ENCODE peak calls at places on chromosomes 16 and 17, in eight cellular contexts. N, L, O, K, H, T, G and X are unnamed samples. For H3K9me3, the result is how much of the 10 kb centered on the place peaks cover.

GRCh38 chr16:89651584-89651983 is 5.9 kb downstream of the CHMP1A start:
- DNase-seq in N (no peak), H (no peak), T (no peak), K (no peak), O (no peak), G (no peak), L (no peak), X (no peak)

GRCh38 chr16:70320121-70320520 is 21.1 kb downstream of the DDX19B start:
- DNase-seq in T (no peak), O (no peak), K (no peak), L (no peak), H (peak), N (no peak), G (no peak), X (no peak)

GRCh38 chr16:29649560-29650494 is 13.2 kb upstream of the SPN start:
- DNase-seq in L (no peak), K (no peak), G (no peak), O (no peak), H (no peak), T (no peak), N (no peak), X (no peak)

GRCh38 chr17:81388612-81389367 is 6.5 kb upstream of the BAHCC1 start:
- DNase-seq in O (no peak), H (no peak), G (no peak), L (no peak), K (peak), N (no peak), T (peak), X (no peak)

GRCh38 chr17:68627956-68628355 is 26.8 kb upstream of the FAM20A start:
- DNase-seq in O (no peak), N (no peak), T (peak), L (no peak), G (no peak), H (no peak), K (peak), X (no peak)

GRCh38 chr16:69796285-69797118 is 34.4 kb downstream of the WWP2 start:
- DNase-seq in L (no peak), T (no peak), H (peak), K (peak), G (peak), N (no peak), O (peak), X (no peak)

GRCh38 chr16:88570691-88571092 is 489 bp downstream of the ZC3H18 start:
- DNase-seq in L (no peak), O (no peak), H (no peak), T (no peak), K (peak), G (no peak), N (no peak), X (peak)

GRCh38 chr17:70187383-70187782 is 18.1 kb downstream of the KCNJ2 start:
- DNase-seq in G (no peak), N (no peak), L (no peak), K (no peak), T (no peak), O (no peak), H (no peak), X (no peak)

GRCh38 chr17:50522766-50523165 is 9.8 kb upstream of the EPN3 start:
- DNase-seq in T (no peak), H (no peak), L (no peak), O (no peak), K (no peak), G (no peak), N (no peak), X (no peak)

GRCh38 chr16:81556715-81557284 is 112.2 kb downstream of the CMIP start:
- DNase-seq in T (no peak), O (no peak), L (peak), G (no peak), N (no peak), H (no peak), K (no peak), X (no peak)

GRCh38 chr16:53991181-53992056 is 287.5 kb downstream of the FTO start:
- DNase-seq in N (no peak), G (no peak), O (peak), T (no peak), L (no peak), K (no peak), H (no peak), X (no peak)

GRCh38 chr17:44038604-44039007 is 23.8 kb upstream of the TMEM101 start:
- DNase-seq in N (no peak), H (no peak), K (no peak), G (no peak), T (no peak), L (no peak), O (no peak), X (no peak)

GRCh38 chr16:4371481-4372314 is at the start of gene VASN:
- DNase-seq in N (peak), G (peak), L (peak), H (peak), K (peak), T (peak), O (peak), X (peak)

GRCh38 chr16:14511798-14512131 is 118.3 kb downstream of the PARN start:
- DNase-seq in K (no peak), G (no peak), H (no peak), T (no peak), N (no peak), O (no peak), L (no peak), X (no peak)

GRCh38 chr17:2177235-2177811 is 122.4 kb downstream of the HIC1 start:
- DNase-seq in N (no peak), G (no peak), T (no peak), O (no peak), K (no peak), L (no peak), H (no peak), X (no peak)

GRCh38 chr16:55672471-55672870 is 16.7 kb downstream of the SLC6A2 start:
- DNase-seq in H (no peak), K (no peak), N (peak), O (peak), G (no peak), L (peak), T (no peak), X (no peak)

GRCh38 chr16:5557966-5558365 is 460.4 kb upstream of the EEF2KMT start:
- DNase-seq in T (no peak), G (no peak), O (no peak), K (no peak), N (no peak), L (no peak), H (no peak), X (no peak)

GRCh38 chr16:29705030-29705429 is 26.1 kb downstream of the QPRT start:
- DNase-seq in K (no peak), G (no peak), H (no peak), L (no peak), O (no peak), N (no peak), T (no peak), X (no peak)

GRCh38 chr16:2205967-2206313 is 686 bp downstream of the MLST8 start:
- DNase-seq in O (no peak), N (no peak), T (peak), G (no peak), L (no peak), H (no peak), K (no peak), X (no peak)

GRCh38 chr16:2857451-2858244 is at the start of gene PRSS22:
- DNase-seq in G (no peak), T (no peak), K (no peak), O (peak), H (no peak), N (no peak), L (no peak), X (no peak)

GRCh38 chr16:15611610-15612009 is 31.3 kb downstream of the MARF1 start:
- DNase-seq in O (no peak), N (no peak), K (no peak), H (no peak), T (no peak), G (no peak), L (no peak), X (no peak)

GRCh38 chr17:71866095-71866494 is 254.7 kb upstream of the SOX9 start:
- DNase-seq in L (no peak), O (no peak), H (no peak), K (no peak), G (no peak), T (no peak), N (no peak), X (no peak)

GRCh38 chr17:40323731-40324650 is 15.0 kb downstream of the RARA start:
- DNase-seq in H (peak), O (peak), L (peak), G (peak), N (no peak), K (no peak), T (peak), X (peak)

GRCh38 chr17:45291170-45291805 is 25.5 kb downstream of the MAP3K14 start:
- DNase-seq in O (peak), N (no peak), G (no peak), L (no peak), T (no peak), H (no peak), K (no peak), X (no peak)

GRCh38 chr17:6711081-6711674 is 2.0 kb downstream of the SLC13A5 start:
- DNase-seq in H (no peak), N (no peak), L (peak), K (no peak), G (no peak), T (peak), O (no peak), X (no peak)

GRCh38 chr16:28098959-28099945 is 35.7 kb upstream of the GSG1L start:
- DNase-seq in G (no peak), L (peak), K (no peak), H (no peak), N (no peak), O (no peak), T (peak), X (no peak)

GRCh38 chr16:10886739-10887269 is 9.8 kb downstream of the CIITA start:
- DNase-seq in T (no peak), O (no peak), L (peak), H (no peak), N (no peak), K (no peak), G (no peak), X (no peak)

GRCh38 chr16:81519298-81520150 is 74.9 kb downstream of the CMIP start:
- DNase-seq in O (no peak), L (no peak), N (no peak), K (no peak), H (no peak), G (no peak), T (no peak), X (no peak)

GRCh38 chr17:51813784-51814174 is 344.7 kb downstream of the CA10 start:
- DNase-seq in G (no peak), O (no peak), K (no peak), N (no peak), L (no peak), T (no peak), H (no peak), X (no peak)

GRCh38 chr17:77032929-77033328 is 107.8 kb upstream of the SEC14L1 start:
- DNase-seq in K (no peak), O (no peak), G (no peak), L (no peak), T (no peak), N (no peak), H (no peak), X (no peak)

GRCh38 chr16:35452471-35452870 is 1993.1 kb downstream of the TP53TG3F start:
- DNase-seq in O (no peak), N (no peak), H (no peak), T (no peak), K (no peak), G (no peak), L (no peak), X (no peak)

GRCh38 chr16:27402964-27403600 is 1.1 kb downstream of the IL21R start:
- DNase-seq in L (no peak), T (no peak), H (no peak), K (no peak), G (no peak), N (no peak), O (no peak), X (peak)

GRCh38 chr16:86022381-86022960 is 123.5 kb downstream of the IRF8 start:
- DNase-seq in L (peak), K (peak), G (no peak), T (no peak), H (peak), N (no peak), O (no peak), X (no peak)

DNA sequence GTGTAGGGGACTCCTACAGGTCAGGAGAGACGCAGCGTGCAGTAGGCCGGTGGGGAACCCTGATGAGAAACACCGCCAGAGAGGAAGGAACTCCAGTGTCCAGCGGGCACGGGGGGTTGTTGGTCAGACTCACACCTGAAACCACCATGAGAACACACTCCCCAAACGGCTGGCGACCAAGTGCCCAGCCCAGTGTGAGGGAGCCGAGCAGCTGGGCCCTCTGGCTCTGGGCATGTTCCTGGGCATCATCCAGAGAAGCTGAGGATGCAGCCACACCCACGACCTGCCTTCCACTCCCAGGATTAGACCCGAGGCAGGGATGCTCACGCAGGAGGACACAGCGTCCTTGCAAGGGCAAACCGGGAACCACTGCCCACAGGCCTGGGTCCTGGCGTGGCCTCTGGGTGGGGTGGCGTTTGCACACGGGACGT is 108.3 kb upstream of the ZNF750 start:
- DNase-seq in H (peak), G (no peak), N (no peak), L (peak), T (peak), K (no peak), O (no peak), X (no peak)
- H3K9me3 ChIP-seq in H (under half), G (under half), N (under half), L (under half), T (under half), K (under half), O (under half), X (under half)

GRCh38 chr17:22128723-22129122 is 436.4 kb downstream of the KCNJ18 start:
- DNase-seq in G (no peak), O (no peak), L (no peak), H (no peak), K (no peak), N (no peak), T (no peak), X (no peak)
- H3K9me3 ChIP-seq in G (under half), O (under half), L (under half), H (under half), K (under half), N (under half), T (under half), X (under half)

DNA sequence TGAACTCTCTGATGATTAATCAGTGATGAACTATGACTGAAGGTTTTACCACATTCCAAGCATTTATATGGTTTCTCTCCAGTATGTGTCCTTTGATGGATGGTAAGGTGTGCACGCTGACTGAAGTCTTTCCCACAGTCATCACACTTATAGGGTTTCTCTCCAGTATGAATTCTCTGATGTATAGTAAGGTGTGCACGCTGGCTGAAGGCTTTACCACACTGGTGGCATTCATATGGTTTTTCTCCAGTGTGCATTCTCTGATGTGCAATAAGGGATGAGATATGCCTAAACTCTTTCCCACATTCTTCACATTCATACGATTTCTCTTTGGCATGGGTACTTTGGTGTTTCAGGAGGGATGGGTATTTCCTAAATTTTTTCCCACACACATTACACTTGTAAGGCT is 16.4 kb downstream of the ZNF287 start:
- DNase-seq in H (no peak), T (no peak), L (no peak), N (no peak), G (no peak), K (no peak), O (no peak), X (no peak)
- H3K9me3 ChIP-seq in H (under half), T (under half), L (under half), N (half or more), G (half or more), K (under half), O (under half), X (under half)

GRCh38 chr16:59737274-59737673 is 1003.2 kb upstream of the GOT2 start:
- DNase-seq in G (no peak), K (no peak), O (no peak), L (no peak), N (no peak), T (no peak), H (no peak), X (no peak)
- H3K9me3 ChIP-seq in G (under half), K (under half), O (under half), L (under half), N (under half), T (under half), H (under half), X (under half)

DNA sequence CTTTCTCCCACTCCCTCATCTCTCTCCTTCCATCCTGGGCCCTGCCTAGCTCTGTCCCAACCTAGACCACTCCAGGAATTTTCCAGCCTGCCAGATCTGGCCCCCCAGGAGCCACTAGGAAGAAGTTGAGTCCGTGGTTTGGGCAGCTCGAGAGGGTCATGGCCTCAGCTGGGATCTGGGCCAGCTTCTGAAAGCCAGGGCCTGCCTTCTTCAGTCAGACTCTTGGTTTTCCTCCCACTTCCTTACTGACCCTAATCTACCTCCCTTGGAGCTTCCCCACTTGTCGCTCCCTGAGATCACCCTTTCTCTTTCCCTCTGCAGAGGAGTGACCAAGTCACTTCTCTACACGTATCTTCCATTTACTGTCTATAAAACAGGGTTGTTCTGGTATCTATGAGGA is 6.4 kb upstream of the LLGL1 start:
- DNase-seq in N (no peak), O (peak), L (no peak), K (no peak), H (no peak), T (peak), G (no peak), X (no peak)
- H3K9me3 ChIP-seq in N (under half), O (under half), L (under half), K (under half), H (under half), T (under half), G (under half), X (under half)

GRCh38 chr16:84312783-84313382 is 18.2 kb downstream of the WFDC1 start:
- DNase-seq in O (no peak), H (peak), N (no peak), L (peak), T (no peak), G (no peak), K (peak), X (no peak)
- H3K9me3 ChIP-seq in O (under half), H (under half), N (under half), L (under half), T (under half), G (under half), K (under half), X (under half)